ENCODE peak calls at places on chromosomes 6 and 20, in five cellular contexts. R, Q, W, D and K are unnamed samples.

GRCh38 chr6:36224918-36225461 is 28.4 kb downstream of the BRPF3 start:
- DNase-seq in D (no peak), W (no peak), R (no peak), Q (no peak), K (no peak)

GRCh38 chr6:143060806-143061596 is at the start of gene AIG1:
- DNase-seq in D (peak; percentile 68), R (peak; percentile 15), W (no peak), Q (peak; percentile 68), K (peak; percentile 40)

GRCh38 chr6:46652603-46653438 is at the start of the genes CYP39A1 and SLC25A27:
- DNase-seq in R (peak; percentile 95), D (peak; percentile 89), Q (peak; percentile 84), W (peak; percentile 96), K (peak; percentile 80)

GRCh38 chr20:3797592-3798404 is 1.7 kb downstream of the CDC25B start:
- DNase-seq in D (no peak), Q (no peak), W (no peak), R (no peak), K (no peak)

GRCh38 chr6:140784573-140784972 is 1348.2 kb upstream of the GJE1 start:
- DNase-seq in R (no peak), D (no peak), Q (no peak), W (no peak), K (no peak)

GRCh38 chr20:59866338-59866737 is 67.1 kb downstream of the SYCP2 start:
- DNase-seq in Q (no peak), R (no peak), W (no peak), D (no peak), K (no peak)

GRCh38 chr6:149581349-149581748 is 15.2 kb downstream of the GINM1 start:
- DNase-seq in W (no peak), D (no peak), R (no peak), Q (no peak), K (no peak)

GRCh38 chr20:47795214-47795667 is 10.0 kb upstream of the SULF2 start:
- DNase-seq in W (no peak), D (no peak), Q (no peak), R (no peak), K (peak; percentile 62)

GRCh38 chr6:20696676-20697075 is 162.4 kb downstream of the CDKAL1 start:
- DNase-seq in D (no peak), R (no peak), Q (no peak), W (no peak), K (no peak)

GRCh38 chr6:2464641-2465040 is 219.2 kb upstream of the GMDS start:
- DNase-seq in R (no peak), W (no peak), D (no peak), Q (no peak), K (no peak)

GRCh38 chr6:139109558-139109957 is 25.3 kb upstream of the HECA start:
- DNase-seq in R (no peak), W (no peak), Q (no peak), D (no peak), K (no peak)

GRCh38 chr6:140708386-140708785 is 1333.9 kb upstream of the CITED2 start:
- DNase-seq in D (no peak), Q (no peak), R (no peak), W (no peak), K (no peak)

GRCh38 chr6:117840541-117840983 is 66.5 kb upstream of the SLC35F1 start:
- DNase-seq in W (no peak), D (no peak), R (no peak), Q (no peak), K (no peak)

GRCh38 chr6:2351807-2352431 is 106.5 kb upstream of the GMDS start:
- DNase-seq in D (no peak), W (no peak), R (no peak), Q (no peak), K (no peak)

GRCh38 chr6:54681987-54682386 is 164.6 kb upstream of the FAM83B start:
- DNase-seq in R (no peak), D (no peak), W (no peak), Q (no peak), K (no peak)

GRCh38 chr6:25431642-25432307 is 152.6 kb downstream of the CARMIL1 start:
- DNase-seq in D (no peak), W (no peak), R (no peak), Q (no peak), K (no peak)